ENCODE peak calls at places on chromosomes 5 and 9, in seven cellular contexts. S is IMR-90, O is K562, G is HepG2, V is A549, M is SK-N-SH, L is GM12878. Z is an unnamed sample.

GRCh38 chr5:140481758-140482157 is 65.7 kb upstream of the EIF4EBP3 start:
- DNase-seq in V (no peak), S (peak), O (no peak), G (no peak), M (no peak), L (no peak), Z (no peak)

GRCh38 chr5:90528704-90529233 is 615 bp downstream of the LYSMD3 start:
- DNase-seq in L (no peak), G (no peak), M (peak), O (no peak), V (no peak), S (peak), Z (no peak)

GRCh38 chr5:141050622-141051525 is at the start of gene PCDHB1:
- DNase-seq in O (no peak), S (no peak), M (peak), L (no peak), G (no peak), V (no peak), Z (no peak)

GRCh38 chr5:180172447-180173197 is 36.4 kb downstream of the RASGEF1C start:
- DNase-seq in S (no peak), G (peak), V (no peak), L (no peak), O (no peak), M (peak), Z (no peak)

GRCh38 chr5:82802954-82803353 is 274.2 kb downstream of the TMEM167A start:
- DNase-seq in G (no peak), M (no peak), V (no peak), S (no peak), O (no peak), L (no peak), Z (no peak)

GRCh38 chr5:53037141-53037859 is 48.1 kb downstream of the ITGA2 start:
- DNase-seq in G (no peak), L (no peak), O (no peak), M (no peak), S (peak), V (peak), Z (no peak)

GRCh38 chr5:143717400-143717799 is 94.6 kb upstream of the HMHB1 start:
- DNase-seq in S (peak), M (no peak), L (no peak), V (no peak), O (no peak), G (no peak), Z (no peak)

GRCh38 chr5:159873680-159874079 is 42.6 kb upstream of the ADRA1B start:
- DNase-seq in O (no peak), G (no peak), V (peak), S (no peak), L (no peak), M (no peak), Z (no peak)

GRCh38 chr9:129402931-129403742 is 217.8 kb downstream of the C9orf50 start:
- DNase-seq in S (no peak), M (peak), V (no peak), O (no peak), L (no peak), G (no peak), Z (no peak)

GRCh38 chr9:90999425-91000397 is 198.1 kb downstream of the SYK start:
- DNase-seq in M (no peak), L (no peak), S (peak), G (no peak), O (no peak), V (no peak), Z (no peak)

GRCh38 chr9:16139781-16140180 is 586.9 kb downstream of the CCDC171 start:
- DNase-seq in G (no peak), L (no peak), S (no peak), V (no peak), M (no peak), O (no peak), Z (no peak)

GRCh38 chr5:168818586-168818985 is 239.4 kb upstream of the PANK3 start:
- DNase-seq in S (no peak), O (no peak), G (no peak), M (no peak), L (no peak), V (no peak), Z (no peak)

GRCh38 chr9:136996361-136997281 is at the start of gene CLIC3:
- DNase-seq in G (peak), S (no peak), M (peak), V (peak), L (no peak), O (peak), Z (no peak)

GRCh38 chr5:107687937-107688336 is 17.2 kb upstream of the EFNA5 start:
- DNase-seq in S (no peak), M (no peak), L (no peak), V (no peak), O (no peak), G (no peak), Z (no peak)

GRCh38 chr5:115379622-115380344 is 83.3 kb upstream of the CCDC112 start:
- DNase-seq in S (no peak), M (no peak), O (no peak), G (no peak), V (no peak), L (peak), Z (no peak)

GRCh38 chr5:62143268-62144229 is 162.5 kb upstream of the KIF2A start:
- DNase-seq in M (peak), O (no peak), G (peak), L (no peak), S (peak), V (peak), Z (no peak)

GRCh38 chr9:134188421-134189166 is 24.2 kb upstream of the RNU6ATAC start:
- DNase-seq in S (no peak), M (peak), V (no peak), L (no peak), O (no peak), G (no peak), Z (no peak)

GRCh38 chr9:98899399-98900056 is 44.2 kb upstream of the COL15A1 start:
- DNase-seq in V (no peak), G (no peak), S (peak), L (no peak), M (no peak), O (no peak), Z (no peak)

GRCh38 chr5:179279347-179280094 is 65.7 kb downstream of the ADAMTS2 start:
- DNase-seq in M (no peak), V (no peak), L (no peak), G (no peak), O (no peak), S (no peak), Z (no peak)

GRCh38 chr5:23507278-23507685 is at the start of gene PRDM9:
- DNase-seq in L (no peak), V (peak), M (peak), G (peak), O (peak), S (no peak), Z (peak)

GRCh38 chr9:122394265-122395242 is 23.7 kb downstream of the PTGS1 start:
- DNase-seq in M (no peak), G (no peak), V (no peak), S (peak), O (no peak), L (no peak), Z (no peak)

GRCh38 chr9:100443781-100444768 is 17.1 kb downstream of the MSANTD3 start:
- DNase-seq in M (peak), G (peak), L (no peak), S (peak), O (no peak), V (no peak), Z (no peak)

GRCh38 chr9:124394167-124394566 is 21.1 kb downstream of the PSMB7 start:
- DNase-seq in V (no peak), M (no peak), S (peak), O (no peak), L (no peak), G (no peak), Z (no peak)

GRCh38 chr5:69238760-69239251 is 4.1 kb downstream of the CDK7 start:
- DNase-seq in O (no peak), G (no peak), S (peak), V (peak), M (no peak), L (no peak), Z (no peak)

GRCh38 chr9:121299467-121300282 is 31.7 kb downstream of the GSN start:
- DNase-seq in G (no peak), L (no peak), M (peak), V (no peak), O (no peak), S (no peak), Z (no peak)

GRCh38 chr5:132215329-132215728 is 12.3 kb downstream of the P4HA2 start:
- DNase-seq in L (no peak), O (no peak), M (peak), V (peak), G (no peak), S (peak), Z (no peak)

GRCh38 chr9:104503963-104504362 is at the start of gene OR13F1:
- DNase-seq in G (no peak), S (no peak), L (no peak), V (no peak), M (no peak), O (no peak), Z (no peak)

GRCh38 chr5:93017854-93018253 is 563.2 kb downstream of the NR2F1-AS1 start:
- DNase-seq in O (no peak), M (no peak), S (peak), V (peak), G (no peak), L (no peak), Z (no peak)

GRCh38 chr5:116272281-116272941 is 187.6 kb downstream of the COMMD10 start:
- DNase-seq in V (no peak), S (peak), G (no peak), L (no peak), O (no peak), M (no peak), Z (no peak)

GRCh38 chr5:65817936-65818335 is 95.9 kb downstream of the NLN start:
- DNase-seq in L (no peak), G (no peak), S (no peak), V (no peak), M (no peak), O (no peak), Z (no peak)

GRCh38 chr5:132962429-132962928 is 955 bp downstream of the AFF4 start:
- DNase-seq in V (peak), M (peak), G (peak), L (no peak), O (peak), S (peak), Z (no peak)

GRCh38 chr5:170503970-170504525 is at the start of gene KCNIP1:
- DNase-seq in G (no peak), O (no peak), M (peak), L (no peak), S (no peak), V (no peak), Z (peak)

GRCh38 chr9:106929471-106930198 is 66.7 kb downstream of the ZNF462 start:
- DNase-seq in O (no peak), V (no peak), S (peak), L (no peak), M (no peak), G (no peak), Z (no peak)

GRCh38 chr9:97740848-97741821 is 44.0 kb upstream of the XPA start:
- DNase-seq in O (peak), V (no peak), G (no peak), M (peak), L (no peak), S (peak), Z (peak)

GRCh38 chr5:38607930-38608545 is 51.6 kb upstream of the LIFR start:
- DNase-seq in M (no peak), L (no peak), V (no peak), G (peak), O (peak), S (peak), Z (no peak)

GRCh38 chr5:1724822-1725602 is 74.6 kb downstream of the MRPL36 start:
- DNase-seq in S (no peak), V (no peak), O (peak), G (no peak), L (no peak), M (no peak), Z (peak)

GRCh38 chr5:36378551-36378950 is 76.8 kb upstream of the RANBP3L start:
- DNase-seq in G (no peak), L (no peak), O (no peak), M (no peak), V (no peak), S (peak), Z (no peak)

GRCh38 chr9:112174223-112174964 is 703 bp downstream of the SUSD1 start:
- DNase-seq in S (peak), V (peak), L (peak), G (peak), O (peak), M (peak), Z (no peak)

GRCh38 chr9:112173489-112174222 is 1.4 kb downstream of the SUSD1 start:
- DNase-seq in V (no peak), S (no peak), G (no peak), O (no peak), M (no peak), L (no peak), Z (no peak)

GRCh38 chr9:112175796-112176315 is 759 bp upstream of the SUSD1 start:
- DNase-seq in S (no peak), L (no peak), G (peak), V (peak), O (no peak), M (no peak), Z (peak)

GRCh38 chr9:112176410-112177010 is 1.4 kb upstream of the SUSD1 start:
- DNase-seq in L (no peak), S (no peak), O (no peak), V (peak), G (peak), M (no peak), Z (no peak)

DNA sequence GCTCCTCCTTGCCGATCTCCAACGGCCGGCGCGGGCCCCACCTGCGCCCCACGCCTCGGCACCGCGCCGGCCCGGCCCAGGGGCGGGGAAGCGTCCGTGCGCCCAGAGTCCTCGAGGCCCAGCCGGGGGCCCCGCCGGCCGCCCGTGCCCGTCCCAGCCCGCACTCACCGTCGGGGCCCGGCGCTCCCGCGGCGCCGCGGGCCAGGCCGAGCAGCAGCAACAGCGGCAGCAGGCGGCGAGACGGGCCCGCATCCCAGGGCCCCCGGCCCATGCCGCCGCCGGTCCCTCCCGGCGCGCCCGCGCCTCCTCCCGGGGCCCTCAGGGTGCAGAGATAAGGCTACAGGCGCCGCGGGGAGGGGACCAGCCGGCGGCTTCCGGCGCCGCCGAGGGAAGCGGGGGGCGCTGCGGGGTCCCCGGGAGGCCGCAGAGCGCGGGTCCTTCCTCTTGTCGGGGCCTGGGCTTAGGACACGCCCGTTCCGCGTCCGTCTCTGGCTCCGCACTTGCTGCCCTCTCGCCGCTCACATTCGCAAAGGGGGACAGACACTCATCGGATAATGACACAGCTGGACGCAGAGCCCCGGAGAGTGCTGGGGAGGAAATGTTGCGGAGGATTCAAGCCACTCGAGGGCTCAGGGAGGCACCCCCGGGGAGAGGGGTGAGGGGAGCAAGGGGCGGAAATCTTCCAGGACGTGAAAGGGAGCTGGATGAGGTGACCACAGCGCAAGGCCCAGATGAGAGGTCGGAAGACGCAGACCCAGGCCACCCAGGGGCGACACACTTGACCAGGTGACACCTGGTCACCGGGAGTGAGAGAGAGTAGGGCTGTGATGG is at the start of gene SUSD1:
- DNase-seq in M (peak), L (no peak), O (peak), S (no peak), G (peak), V (peak), Z (no peak)
- TF ChIP-seq RFX5 in M (no peak), L (no peak), O (no peak), S (no peak), G (no peak), V (no peak), Z (no peak)

DNA sequence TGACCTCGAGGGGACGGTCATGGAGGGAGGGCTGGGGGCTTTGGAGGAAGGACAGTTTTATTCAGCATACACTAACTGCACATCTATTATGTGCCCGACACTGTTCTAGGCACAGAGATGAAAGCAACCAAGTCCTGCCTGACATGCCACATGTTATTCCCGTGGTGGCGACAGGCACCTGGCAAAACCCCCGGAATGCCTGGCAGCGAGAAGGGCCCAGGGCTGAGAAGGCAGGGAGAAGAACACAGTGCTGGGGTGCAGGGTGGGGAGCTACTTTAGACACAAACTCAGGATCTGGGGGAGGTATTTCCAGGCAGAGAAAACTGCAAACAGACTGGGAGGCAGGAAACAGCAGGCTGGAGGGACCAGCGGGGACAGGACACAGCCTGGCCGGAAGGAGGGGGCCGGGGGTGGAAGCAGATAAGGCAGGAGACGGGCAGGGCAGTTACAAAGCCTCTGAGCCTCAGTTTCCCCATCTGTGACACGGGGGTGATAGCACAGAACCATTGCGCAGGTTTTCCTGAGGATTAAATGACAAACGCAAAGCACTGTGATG is 77.7 kb downstream of the STK10 start:
- DNase-seq in V (no peak), M (no peak), L (no peak), O (no peak), G (no peak), S (no peak), Z (no peak)
- TF ChIP-seq RFX5 in V (no peak), M (no peak), L (no peak), O (no peak), G (no peak), S (no peak), Z (no peak)

DNA sequence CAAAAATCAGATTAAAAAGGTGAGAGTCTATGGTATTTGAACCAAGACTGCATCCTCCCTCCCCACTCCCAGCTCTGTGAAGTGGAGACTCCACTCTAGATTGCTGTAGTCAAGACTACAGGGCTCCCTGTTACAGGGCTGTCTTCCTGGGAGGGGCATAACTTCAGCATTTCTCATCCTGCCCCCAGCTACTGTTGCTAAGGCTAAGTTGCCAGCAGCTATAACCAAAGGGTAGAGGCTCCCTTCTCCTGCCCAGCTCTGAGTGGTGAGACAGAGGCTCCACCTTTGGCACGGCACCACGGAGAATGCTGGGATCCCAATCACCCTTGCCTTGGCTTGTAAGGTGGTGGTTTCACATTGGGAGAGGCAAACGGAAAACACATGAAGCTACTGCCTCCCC is 39.2 kb upstream of the GCNT4 start:
- DNase-seq in O (no peak), S (no peak), G (no peak), M (no peak), V (no peak), L (no peak), Z (no peak)
- TF ChIP-seq RFX5 in O (no peak), S (no peak), G (no peak), M (no peak), V (no peak), L (no peak), Z (no peak)

DNA sequence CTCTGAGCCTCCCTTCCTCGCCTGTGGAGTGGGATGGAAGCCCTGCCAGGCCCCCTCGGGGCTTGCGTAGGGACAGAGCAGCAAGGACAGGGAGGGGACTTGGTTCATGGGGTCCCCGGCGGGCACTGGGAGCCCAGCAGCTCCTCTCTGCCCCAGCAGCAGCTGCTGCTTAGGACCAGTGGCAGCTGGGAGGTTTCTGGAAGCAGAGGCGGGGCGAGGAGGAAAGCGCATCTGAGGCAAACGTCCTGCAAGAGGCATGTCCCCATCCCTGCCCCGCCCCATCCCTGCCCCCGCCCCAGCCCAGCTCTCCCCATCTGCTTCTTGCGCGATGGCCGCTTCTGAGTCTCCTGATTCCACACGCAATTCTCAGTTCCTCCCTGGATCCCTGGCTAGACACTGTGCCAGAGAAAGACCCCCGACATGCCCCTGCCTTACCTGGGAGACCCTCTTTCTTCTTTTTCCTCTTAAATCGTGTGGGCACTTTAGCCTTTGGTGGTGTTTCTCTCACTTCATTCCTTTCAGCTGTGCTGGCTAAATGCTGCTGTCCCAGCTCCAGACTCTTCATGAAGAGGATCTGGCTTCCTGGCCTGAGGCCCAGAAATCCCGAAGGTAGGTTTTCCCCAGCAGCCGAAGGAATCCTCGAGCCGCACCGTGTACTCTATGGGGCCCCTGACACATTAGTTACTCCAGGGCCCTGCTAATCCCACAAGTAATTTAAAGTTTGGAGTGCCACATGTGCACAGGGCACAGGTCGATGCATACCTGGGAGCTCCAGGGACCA is 4.4 kb upstream of the OR2S2 start:
- DNase-seq in G (no peak), L (no peak), V (no peak), O (peak), S (peak), M (peak), Z (peak)
- TF ChIP-seq RFX5 in G (no peak), L (no peak), V (no peak), O (no peak), S (no peak), M (no peak), Z (no peak)

GRCh38 chr9:78386746-78387145 is 89.8 kb downstream of the PSAT1 start:
- DNase-seq in V (no peak), G (no peak), L (no peak), O (no peak), M (no peak), S (peak), Z (no peak)

GRCh38 chr9:78383130-78383529 is 86.2 kb downstream of the PSAT1 start:
- DNase-seq in L (no peak), O (no peak), M (no peak), G (no peak), S (peak), V (peak), Z (no peak)
- TF ChIP-seq RFX5 in L (no peak), O (no peak), M (no peak), G (no peak), S (no peak), V (no peak), Z (no peak)

Z was measured in H1.